ENCODE peak calls at places on chromosomes 7 and 10, in five cellular contexts. G, I, Z, A and O are unnamed samples.

GRCh38 chr7:39510738-39511372 is 55.3 kb upstream of the YAE1 start:
- DNase-seq in G (peak; percentile 51), I (no peak), Z (no peak), A (no peak), O (no peak)

GRCh38 chr7:22876986-22877729 is 54.5 kb upstream of the TOMM7 start:
- DNase-seq in G (no peak), I (no peak), Z (no peak), A (no peak), O (no peak)

GRCh38 chr10:73590881-73591577 is at the start of gene USP54:
- DNase-seq in G (peak; percentile 85), I (no peak), Z (no peak), A (no peak), O (peak; percentile 45)

GRCh38 chr10:57395921-57396320 is 871.8 kb downstream of the IPMK start:
- DNase-seq in G (no peak), I (no peak), Z (no peak), A (no peak), O (no peak)

GRCh38 chr7:45073031-45073842 is 15.5 kb downstream of the NACAD start:
- DNase-seq in G (no peak), I (no peak), Z (no peak), A (no peak), O (no peak)

GRCh38 chr7:55019329-55019690 is 493 bp downstream of the EGFR start:
- DNase-seq in G (peak; percentile 18), I (no peak), Z (no peak), A (no peak), O (peak; percentile 64)

GRCh38 chr7:5226921-5227785 is 37.1 kb downstream of the WIPI2 start:
- DNase-seq in G (no peak), I (no peak), Z (no peak), A (no peak), O (no peak)

GRCh38 chr10:89427629-89428028 is 13.3 kb downstream of the IFIT5 start:
- DNase-seq in G (peak; percentile 76), I (no peak), Z (no peak), A (peak; percentile 49), O (no peak)

GRCh38 chr10:65010845-65011244 is 1489.6 kb downstream of the REEP3 start:
- DNase-seq in G (no peak), I (no peak), Z (no peak), A (no peak), O (no peak)

GRCh38 chr10:27504897-27505457 is 873 bp downstream of the RAB18 start:
- DNase-seq in G (peak; percentile 20), I (no peak), Z (no peak), A (no peak), O (no peak)

GRCh38 chr10:34758447-34758996 is 56.6 kb downstream of the PARD3 start:
- DNase-seq in G (peak; percentile 87), I (no peak), Z (no peak), A (peak; percentile 27), O (peak; percentile 54)

GRCh38 chr7:155296788-155297516 is 726 bp upstream of the INSIG1 start:
- DNase-seq in G (peak; percentile 73), I (peak; percentile 67), Z (peak; percentile 77), A (peak; percentile 53), O (peak; percentile 57)

GRCh38 chr7:116511552-116512523 is 12.3 kb downstream of the CAV2 start:
- DNase-seq in G (no peak), I (no peak), Z (peak; percentile 3), A (no peak), O (peak; percentile 19)

GRCh38 chr7:12244129-12244528 is 33.0 kb downstream of the TMEM106B start:
- DNase-seq in G (peak; percentile 13), I (no peak), Z (no peak), A (no peak), O (peak; percentile 25)

GRCh38 chr7:79452495-79453265 is 787 bp downstream of the MAGI2 start:
- DNase-seq in G (peak; percentile 3), I (no peak), Z (no peak), A (no peak), O (peak; percentile 20)